ENCODE peak calls at places on chromosome 21, in ten cellular contexts. One of them, this sample, is unnamed.

GRCh38 chr21:34766862-34767261 is 98.1 kb downstream of the CLIC6 start:
- DNase-seq in fibroblast of lung: peak; percentile 33
- DNase-seq in SK-N-SH: no peak
- DNase-seq in mammary epithelial cell: no peak
- DNase-seq in IMR-90: no peak
- DNase-seq in HCT116: no peak
- DNase-seq in neural progenitor cell: no peak
- DNase-seq in GM23248: no peak
- DNase-seq in keratinocyte: no peak
- DNase-seq in mesenchymal stem cell: no peak
- DNase-seq in this sample: no peak

GRCh38 chr21:28133116-28133515 is 859.6 kb downstream of the LTN1 start:
- DNase-seq in fibroblast of lung: no peak
- DNase-seq in SK-N-SH: no peak
- DNase-seq in mammary epithelial cell: no peak
- DNase-seq in IMR-90: no peak
- DNase-seq in HCT116: no peak
- DNase-seq in neural progenitor cell: no peak
- DNase-seq in GM23248: no peak
- DNase-seq in keratinocyte: no peak
- DNase-seq in mesenchymal stem cell: no peak
- DNase-seq in this sample: no peak

GRCh38 chr21:36893581-36893980 is 72.9 kb downstream of the HLCS start:
- DNase-seq in fibroblast of lung: no peak
- DNase-seq in SK-N-SH: no peak
- DNase-seq in mammary epithelial cell: no peak
- DNase-seq in IMR-90: no peak
- DNase-seq in HCT116: no peak
- DNase-seq in neural progenitor cell: no peak
- DNase-seq in GM23248: no peak
- DNase-seq in keratinocyte: no peak
- DNase-seq in mesenchymal stem cell: no peak
- DNase-seq in this sample: no peak

GRCh38 chr21:31340942-31341487 is 3.0 kb downstream of the TIAM1 start:
- DNase-seq in fibroblast of lung: no peak
- DNase-seq in SK-N-SH: no peak
- DNase-seq in mammary epithelial cell: no peak
- DNase-seq in IMR-90: no peak
- DNase-seq in HCT116: no peak
- DNase-seq in neural progenitor cell: no peak
- DNase-seq in GM23248: no peak
- DNase-seq in keratinocyte: no peak
- DNase-seq in mesenchymal stem cell: no peak
- DNase-seq in this sample: no peak

GRCh38 chr21:43884861-43885370 is 19.9 kb downstream of the AGPAT3 start:
- DNase-seq in fibroblast of lung: peak; percentile 29
- DNase-seq in SK-N-SH: no peak
- DNase-seq in mammary epithelial cell: no peak
- DNase-seq in IMR-90: no peak
- DNase-seq in HCT116: no peak
- DNase-seq in neural progenitor cell: no peak
- DNase-seq in GM23248: no peak
- DNase-seq in keratinocyte: no peak
- DNase-seq in mesenchymal stem cell: no peak
- DNase-seq in this sample: no peak

GRCh38 chr21:44089001-44089911 is 17.9 kb upstream of the PWP2 start:
- DNase-seq in fibroblast of lung: no peak
- DNase-seq in SK-N-SH: no peak
- DNase-seq in mammary epithelial cell: no peak
- DNase-seq in IMR-90: no peak
- DNase-seq in HCT116: no peak
- DNase-seq in neural progenitor cell: no peak
- DNase-seq in GM23248: no peak
- DNase-seq in keratinocyte: no peak
- DNase-seq in mesenchymal stem cell: no peak
- DNase-seq in this sample: no peak

GRCh38 chr21:36478941-36479340 is 981 bp downstream of the CLDN14 start:
- DNase-seq in fibroblast of lung: no peak
- DNase-seq in SK-N-SH: no peak
- DNase-seq in mammary epithelial cell: no peak
- DNase-seq in IMR-90: no peak
- DNase-seq in HCT116: no peak
- DNase-seq in neural progenitor cell: peak; percentile 55
- DNase-seq in GM23248: peak; percentile 55
- DNase-seq in keratinocyte: no peak
- DNase-seq in mesenchymal stem cell: no peak
- DNase-seq in this sample: no peak

GRCh38 chr21:41861987-41862386 is 17.2 kb downstream of the PRDM15 start:
- DNase-seq in fibroblast of lung: no peak
- DNase-seq in SK-N-SH: no peak
- DNase-seq in mammary epithelial cell: no peak
- DNase-seq in IMR-90: no peak
- DNase-seq in HCT116: no peak
- DNase-seq in neural progenitor cell: no peak
- DNase-seq in GM23248: no peak
- DNase-seq in keratinocyte: no peak
- DNase-seq in mesenchymal stem cell: no peak
- DNase-seq in this sample: no peak

GRCh38 chr21:41924355-41924754 is 29.5 kb downstream of the C2CD2 start:
- DNase-seq in fibroblast of lung: peak; percentile 45
- DNase-seq in SK-N-SH: no peak
- DNase-seq in mammary epithelial cell: no peak
- DNase-seq in IMR-90: peak; percentile 57
- DNase-seq in HCT116: no peak
- DNase-seq in neural progenitor cell: no peak
- DNase-seq in GM23248: no peak
- DNase-seq in keratinocyte: no peak
- DNase-seq in mesenchymal stem cell: peak; percentile 15
- DNase-seq in this sample: no peak

GRCh38 chr21:29378814-29379213 is 80.1 kb downstream of the BACH1 start:
- DNase-seq in fibroblast of lung: peak; percentile 22
- DNase-seq in SK-N-SH: peak; percentile 53
- DNase-seq in mammary epithelial cell: peak; percentile 6
- DNase-seq in IMR-90: peak; percentile 56
- DNase-seq in HCT116: no peak
- DNase-seq in neural progenitor cell: no peak
- DNase-seq in GM23248: no peak
- DNase-seq in keratinocyte: no peak
- DNase-seq in mesenchymal stem cell: no peak
- DNase-seq in this sample: peak; percentile 7

GRCh38 chr21:15754640-15755039 is 24.9 kb downstream of the USP25 start:
- DNase-seq in fibroblast of lung: peak; percentile 53
- DNase-seq in SK-N-SH: no peak
- DNase-seq in mammary epithelial cell: peak; percentile 83
- DNase-seq in IMR-90: peak; percentile 66
- DNase-seq in HCT116: no peak
- DNase-seq in neural progenitor cell: no peak
- DNase-seq in GM23248: peak; percentile 61
- DNase-seq in keratinocyte: peak; percentile 54
- DNase-seq in mesenchymal stem cell: peak; percentile 79
- DNase-seq in this sample: no peak

DNA sequence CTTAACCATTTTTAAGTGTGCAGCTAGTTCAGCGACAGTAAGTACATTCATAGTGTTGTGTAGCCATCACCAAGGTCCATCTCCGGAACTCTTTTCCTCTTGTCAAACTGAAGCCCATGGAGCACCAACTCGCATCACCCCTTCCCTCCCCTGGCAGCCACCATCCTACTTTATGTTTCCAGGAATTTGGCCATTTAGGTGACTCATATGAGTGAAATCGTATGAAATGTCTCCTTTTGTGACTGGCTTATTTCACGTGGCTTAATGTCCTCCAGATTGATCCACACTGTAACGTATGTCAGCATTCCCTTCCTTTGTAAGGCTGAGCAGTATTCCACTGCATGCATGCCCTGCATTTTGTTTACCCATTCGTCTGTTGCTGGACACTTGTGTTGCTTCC is 2.5 kb downstream of the COL6A2 start:
- DNase-seq in fibroblast of lung: peak; percentile 76
- DNase-seq in SK-N-SH: no peak
- DNase-seq in mammary epithelial cell: no peak
- DNase-seq in IMR-90: peak; percentile 64
- DNase-seq in HCT116: no peak
- DNase-seq in neural progenitor cell: no peak
- DNase-seq in GM23248: peak; percentile 90
- DNase-seq in keratinocyte: no peak
- DNase-seq in mesenchymal stem cell: peak; percentile 76
- DNase-seq in this sample: no peak
- H3K4me3 ChIP-seq in fibroblast of lung: peak overlapping the region; percentile 91
- H3K4me3 ChIP-seq in SK-N-SH: no peak overlapping the region
- H3K4me3 ChIP-seq in mammary epithelial cell: no peak overlapping the region
- H3K4me3 ChIP-seq in IMR-90: peak overlapping the region; percentile 97
- H3K4me3 ChIP-seq in HCT116: no peak overlapping the region
- H3K4me3 ChIP-seq in neural progenitor cell: no peak overlapping the region
- H3K4me3 ChIP-seq in GM23248: peak overlapping the region; percentile 85
- H3K4me3 ChIP-seq in keratinocyte: no peak overlapping the region
- H3K4me3 ChIP-seq in mesenchymal stem cell: no peak overlapping the region
- H3K4me3 ChIP-seq in this sample: no peak overlapping the region

GRCh38 chr21:45366931-45367401 is 38.0 kb upstream of the COL18A1 start:
- DNase-seq in fibroblast of lung: peak; percentile 99
- DNase-seq in SK-N-SH: peak; percentile 79
- DNase-seq in mammary epithelial cell: no peak
- DNase-seq in IMR-90: peak; percentile 98
- DNase-seq in HCT116: no peak
- DNase-seq in neural progenitor cell: no peak
- DNase-seq in GM23248: peak; percentile 86
- DNase-seq in keratinocyte: no peak
- DNase-seq in mesenchymal stem cell: peak; percentile 98
- DNase-seq in this sample: peak; percentile 66

GRCh38 chr21:45365186-45365607 is 39.8 kb upstream of the COL18A1 start:
- DNase-seq in fibroblast of lung: no peak
- DNase-seq in SK-N-SH: no peak
- DNase-seq in mammary epithelial cell: no peak
- DNase-seq in IMR-90: no peak
- DNase-seq in HCT116: no peak
- DNase-seq in neural progenitor cell: no peak
- DNase-seq in GM23248: no peak
- DNase-seq in keratinocyte: no peak
- DNase-seq in mesenchymal stem cell: no peak
- DNase-seq in this sample: no peak

GRCh38 chr21:45366476-45366875 is 38.5 kb upstream of the COL18A1 start:
- DNase-seq in fibroblast of lung: no peak
- DNase-seq in SK-N-SH: no peak
- DNase-seq in mammary epithelial cell: no peak
- DNase-seq in IMR-90: no peak
- DNase-seq in HCT116: no peak
- DNase-seq in neural progenitor cell: no peak
- DNase-seq in GM23248: no peak
- DNase-seq in keratinocyte: no peak
- DNase-seq in mesenchymal stem cell: no peak
- DNase-seq in this sample: no peak

GRCh38 chr21:45364464-45365185 is 40.3 kb upstream of the COL18A1 start:
- DNase-seq in fibroblast of lung: peak; percentile 89
- DNase-seq in SK-N-SH: no peak
- DNase-seq in mammary epithelial cell: peak; percentile 12
- DNase-seq in IMR-90: peak; percentile 89
- DNase-seq in HCT116: no peak
- DNase-seq in neural progenitor cell: peak; percentile 25
- DNase-seq in GM23248: peak; percentile 70
- DNase-seq in keratinocyte: no peak
- DNase-seq in mesenchymal stem cell: peak; percentile 84
- DNase-seq in this sample: no peak

GRCh38 chr21:45365608-45366241 is 39.2 kb upstream of the COL18A1 start:
- DNase-seq in fibroblast of lung: peak; percentile 54
- DNase-seq in SK-N-SH: no peak
- DNase-seq in mammary epithelial cell: no peak
- DNase-seq in IMR-90: peak; percentile 68
- DNase-seq in HCT116: peak; percentile 67
- DNase-seq in neural progenitor cell: peak; percentile 62
- DNase-seq in GM23248: peak; percentile 38
- DNase-seq in keratinocyte: no peak
- DNase-seq in mesenchymal stem cell: peak; percentile 40
- DNase-seq in this sample: peak; percentile 63
- H3K27ac ChIP-seq in fibroblast of lung: peak overlapping the region; percentile 99
- H3K27ac ChIP-seq in SK-N-SH: peak overlapping the region; percentile 100
- H3K27ac ChIP-seq in mammary epithelial cell: no peak overlapping the region
- H3K27ac ChIP-seq in IMR-90: peak overlapping the region; percentile 97
- H3K27ac ChIP-seq in HCT116: peak overlapping the region; percentile 99
- H3K27ac ChIP-seq in neural progenitor cell: no peak overlapping the region
- H3K27ac ChIP-seq in GM23248: peak overlapping the region; percentile 95
- H3K27ac ChIP-seq in keratinocyte: no peak overlapping the region
- H3K27ac ChIP-seq in mesenchymal stem cell: peak overlapping the region; percentile 99
- H3K27ac ChIP-seq in this sample: peak overlapping the region; percentile 100

GRCh38 chr21:38089763-38090046 is 167.1 kb upstream of the KCNJ15 start:
- DNase-seq in fibroblast of lung: no peak
- DNase-seq in SK-N-SH: no peak
- DNase-seq in mammary epithelial cell: no peak
- DNase-seq in IMR-90: no peak
- DNase-seq in HCT116: no peak
- DNase-seq in neural progenitor cell: no peak
- DNase-seq in GM23248: no peak
- DNase-seq in keratinocyte: no peak
- DNase-seq in mesenchymal stem cell: no peak
- DNase-seq in this sample: no peak

GRCh38 chr21:38097789-38098188 is 159.0 kb upstream of the KCNJ15 start:
- DNase-seq in fibroblast of lung: no peak
- DNase-seq in SK-N-SH: no peak
- DNase-seq in mammary epithelial cell: no peak
- DNase-seq in IMR-90: no peak
- DNase-seq in HCT116: no peak
- DNase-seq in neural progenitor cell: no peak
- DNase-seq in GM23248: no peak
- DNase-seq in keratinocyte: no peak
- DNase-seq in mesenchymal stem cell: no peak
- DNase-seq in this sample: no peak

GRCh38 chr21:38092033-38092432 is 164.8 kb upstream of the KCNJ15 start:
- DNase-seq in fibroblast of lung: no peak
- DNase-seq in SK-N-SH: no peak
- DNase-seq in mammary epithelial cell: no peak
- DNase-seq in IMR-90: no peak
- DNase-seq in HCT116: no peak
- DNase-seq in neural progenitor cell: no peak
- DNase-seq in GM23248: no peak
- DNase-seq in keratinocyte: no peak
- DNase-seq in mesenchymal stem cell: no peak
- DNase-seq in this sample: no peak

DNA sequence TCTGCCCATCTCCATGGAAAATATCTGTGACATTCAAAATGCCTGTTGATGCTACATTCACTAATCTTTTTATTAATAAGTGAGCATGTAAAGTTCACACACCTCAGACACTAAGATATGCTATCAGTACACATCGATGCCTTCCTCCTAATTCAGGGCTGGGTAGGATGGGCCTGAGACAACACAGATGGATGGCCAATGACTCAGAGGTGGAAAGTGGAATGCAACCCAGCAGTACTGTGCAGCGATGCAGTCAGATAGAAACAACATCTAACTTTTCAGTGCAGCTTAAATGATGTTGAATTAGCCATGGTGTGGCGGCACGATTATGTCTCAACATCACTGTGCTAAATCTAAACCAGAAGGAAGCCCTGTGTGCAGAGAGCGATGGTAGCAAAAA is 161.6 kb upstream of the KCNJ15 start:
- DNase-seq in fibroblast of lung: no peak
- DNase-seq in SK-N-SH: no peak
- DNase-seq in mammary epithelial cell: no peak
- DNase-seq in IMR-90: no peak
- DNase-seq in HCT116: no peak
- DNase-seq in neural progenitor cell: no peak
- DNase-seq in GM23248: peak; percentile 5
- DNase-seq in keratinocyte: no peak
- DNase-seq in mesenchymal stem cell: no peak
- DNase-seq in this sample: no peak
- H2AFZ ChIP-seq in fibroblast of lung: no peak overlapping the region
- H2AFZ ChIP-seq in SK-N-SH: no peak overlapping the region
- H2AFZ ChIP-seq in mammary epithelial cell: no peak overlapping the region
- H2AFZ ChIP-seq in IMR-90: no peak overlapping the region
- H2AFZ ChIP-seq in HCT116: no peak overlapping the region
- H2AFZ ChIP-seq in neural progenitor cell: no peak overlapping the region
- H2AFZ ChIP-seq in GM23248: no peak overlapping the region
- H2AFZ ChIP-seq in keratinocyte: no peak overlapping the region
- H2AFZ ChIP-seq in mesenchymal stem cell: no peak overlapping the region
- H2AFZ ChIP-seq in this sample: no peak overlapping the region

GRCh38 chr21:45974073-45975016 is 7.2 kb upstream of the COL6A1 start:
- DNase-seq in fibroblast of lung: peak; percentile 84
- DNase-seq in SK-N-SH: peak; percentile 75
- DNase-seq in mammary epithelial cell: peak; percentile 28
- DNase-seq in IMR-90: peak; percentile 82
- DNase-seq in HCT116: peak; percentile 36
- DNase-seq in neural progenitor cell: peak; percentile 70
- DNase-seq in GM23248: peak; percentile 84
- DNase-seq in keratinocyte: no peak
- DNase-seq in mesenchymal stem cell: peak; percentile 95
- DNase-seq in this sample: peak; percentile 31
- H3K4me3 ChIP-seq in fibroblast of lung: peak overlapping the region; percentile 19
- H3K4me3 ChIP-seq in SK-N-SH: no peak overlapping the region
- H3K4me3 ChIP-seq in mammary epithelial cell: peak overlapping the region; percentile 46
- H3K4me3 ChIP-seq in IMR-90: peak overlapping the region; percentile 14
- H3K4me3 ChIP-seq in HCT116: peak overlapping the region; percentile 60
- H3K4me3 ChIP-seq in neural progenitor cell: peak overlapping the region; percentile 44
- H3K4me3 ChIP-seq in GM23248: peak overlapping the region; percentile 56
- H3K4me3 ChIP-seq in keratinocyte: peak overlapping the region; percentile 61
- H3K4me3 ChIP-seq in mesenchymal stem cell: peak overlapping the region; percentile 49
- H3K4me3 ChIP-seq in this sample: no peak overlapping the region